ENCODE peak calls at places on chromosome X, in six cellular contexts. V is stomach; R is bronchial epithelial cell; Z is glutamatergic neuron; P is activated CD4-positive, alpha-beta T cell treated with anti-CD3 and anti-CD28 coated beads, Interleukin-2, amount 50 U/mL, for 24 hours; A is colonic mucosa. D is an unnamed sample.

GRCh38 chrX:19902110-19902509 is 14.7 kb upstream of the SH3KBP1 start:
- DNase-seq in R (no peak), A (no peak), V (no peak), Z (no peak), P (no peak), D (no peak)

GRCh38 chrX:155070975-155071693 is at the start of the genes BRCC3, CMC4 and MTCP1:
- DNase-seq in R (peak; percentile 60), V (peak; percentile 85), A (peak; percentile 83), Z (peak; percentile 75), P (peak; percentile 66), D (peak; percentile 93)

GRCh38 chrX:68942141-68942540 is 113.3 kb downstream of the EFNB1 start:
- DNase-seq in R (no peak), Z (no peak), V (peak; percentile 81), A (peak; percentile 23), P (no peak), D (no peak)

GRCh38 chrX:49273181-49273727 is 3.7 kb downstream of the PPP1R3F start:
- DNase-seq in R (no peak), V (no peak), A (no peak), Z (no peak), P (no peak), D (peak; percentile 18)

GRCh38 chrX:65706041-65706828 is 38.8 kb downstream of the MSN start:
- DNase-seq in P (no peak), V (no peak), R (peak; percentile 88), Z (no peak), A (no peak), D (no peak)

GRCh38 chrX:8738588-8739189 is 6.8 kb upstream of the ANOS1 start:
- DNase-seq in Z (peak; percentile 59), R (no peak), P (no peak), A (peak; percentile 38), V (peak; percentile 59), D (peak; percentile 26)

GRCh38 chrX:115940888-115941332 is 229.6 kb upstream of the AGTR2 start:
- DNase-seq in P (no peak), A (peak; percentile 88), V (peak; percentile 88), Z (peak; percentile 28), R (no peak), D (no peak)

GRCh38 chrX:85365370-85365995 is 14.0 kb downstream of the POF1B start:
- DNase-seq in A (no peak), Z (no peak), P (no peak), V (no peak), R (no peak), D (no peak)

GRCh38 chrX:17860179-17860780 is 818 bp downstream of the RAI2 start:
- DNase-seq in P (no peak), Z (peak; percentile 19), R (no peak), A (no peak), V (no peak), D (no peak)

GRCh38 chrX:132743086-132743485 is 215.3 kb downstream of the HS6ST2 start:
- DNase-seq in Z (no peak), P (no peak), A (no peak), V (no peak), R (no peak), D (no peak)

GRCh38 chrX:118181030-118181429 is 64.4 kb upstream of the KLHL13 start:
- DNase-seq in A (no peak), R (peak; percentile 69), V (no peak), Z (no peak), P (no peak), D (no peak)

GRCh38 chrX:110414679-110415439 is 56.2 kb downstream of the RTL9 start:
- DNase-seq in R (peak; percentile 33), Z (no peak), P (no peak), V (no peak), A (no peak), D (no peak)

GRCh38 chrX:154751121-154751668 is 318 bp upstream of the GAB3 start:
- DNase-seq in P (no peak), A (no peak), Z (no peak), R (no peak), V (no peak), D (no peak)

GRCh38 chrX:137926090-137926489 is 360.2 kb downstream of the ZIC3 start:
- DNase-seq in V (no peak), A (no peak), R (peak; percentile 1), P (no peak), Z (no peak), D (peak; percentile 19)

GRCh38 chrX:72408885-72409284 is 103.2 kb upstream of the CITED1 start:
- DNase-seq in A (no peak), V (no peak), Z (no peak), P (no peak), R (no peak), D (no peak)

GRCh38 chrX:2387614-2388239 is 113.0 kb downstream of the DHRSX start:
- DNase-seq in R (no peak), V (peak; percentile 38), P (no peak), A (no peak), Z (no peak), D (no peak)

GRCh38 chrX:12403474-12404082 is 265.3 kb downstream of the FRMPD4 start:
- DNase-seq in R (no peak), Z (no peak), A (no peak), P (no peak), V (no peak), D (no peak)

GRCh38 chrX:71870337-71871098 is 40.1 kb upstream of the NHSL2 start:
- DNase-seq in P (no peak), R (no peak), Z (no peak), A (no peak), V (no peak), D (peak; percentile 2)

GRCh38 chrX:7109838-7110793 is 37.4 kb upstream of the STS start:
- DNase-seq in Z (no peak), V (no peak), A (no peak), R (no peak), P (no peak), D (no peak)

GRCh38 chrX:17377047-17377692 is 2.2 kb downstream of the NHS start:
- DNase-seq in A (peak; percentile 38), P (no peak), Z (peak; percentile 41), V (peak; percentile 48), R (peak; percentile 63), D (no peak)

GRCh38 chrX:48831909-48832291 is 3.5 kb downstream of the PCSK1N start:
- DNase-seq in Z (peak; percentile 52), A (no peak), P (no peak), V (no peak), R (no peak), D (no peak)

GRCh38 chrX:115311666-115312065 is 22.2 kb downstream of the LUZP4 start:
- DNase-seq in V (no peak), A (no peak), Z (peak; percentile 73), P (no peak), R (no peak), D (peak; percentile 43)

GRCh38 chrX:37776283-37776986 is 3.4 kb upstream of the CYBB start:
- DNase-seq in V (no peak), Z (no peak), R (no peak), P (no peak), A (no peak), D (no peak)

GRCh38 chrX:155966876-155967275 is 30.6 kb upstream of the IL9R start:
- DNase-seq in A (no peak), V (no peak), P (no peak), R (peak; percentile 8), Z (peak; percentile 26), D (peak; percentile 56)

GRCh38 chrX:39750246-39750790 is 347.4 kb downstream of the BCOR start:
- DNase-seq in Z (no peak), P (no peak), A (no peak), R (no peak), V (no peak), D (no peak)

D was measured in erythroblast.